ENCODE peak calls at places on chromosomes 2 and 18, in nine cellular contexts. R is HFFc6; Q is lower lobe of right lung; P is fibroblast of lung; V is GM23338; K is cardiac fibroblast; G is fibroblast of the aortic adventitia; B is CD4-positive, alpha-beta T cell; F is psoas muscle. Y is an unnamed sample.

GRCh38 chr2:231605607-231606091 is 13.0 kb downstream of the TEX44 start:
- DNase-seq in V (no peak), P (no peak), K (no peak), G (no peak), B (no peak), R (no peak), F (peak), Q (no peak), Y (no peak)

GRCh38 chr2:196268022-196268421 is 96.6 kb upstream of the STK17B start:
- DNase-seq in V (no peak), P (no peak), G (no peak), R (no peak), F (no peak), B (no peak), K (no peak), Q (no peak), Y (no peak)

GRCh38 chr2:193584522-193584938 is 1389.8 kb upstream of the TMEFF2 start:
- DNase-seq in B (no peak), G (peak), F (no peak), Q (no peak), K (peak), V (peak), P (peak), R (no peak), Y (no peak)

GRCh38 chr2:223101340-223102039 is 49.5 kb downstream of the KCNE4 start:
- DNase-seq in K (peak), G (peak), V (peak), B (no peak), P (peak), R (peak), Q (no peak), F (no peak), Y (peak)

GRCh38 chr2:71646028-71646427 is 192.7 kb downstream of the DYSF start:
- DNase-seq in F (peak), P (peak), K (peak), V (no peak), G (peak), B (no peak), R (peak), Q (no peak), Y (peak)

GRCh38 chr2:14778015-14778414 is 145.5 kb downstream of the LRATD1 start:
- DNase-seq in V (no peak), F (no peak), P (peak), K (no peak), G (no peak), R (no peak), Q (no peak), B (no peak), Y (peak)

GRCh38 chr2:150486539-150487484 is 655 bp downstream of the RND3 start:
- DNase-seq in B (no peak), G (peak), F (no peak), R (peak), K (peak), P (peak), Q (no peak), V (peak), Y (no peak)

GRCh38 chr2:152098033-152098797 is 629 bp downstream of the CACNB4 start:
- DNase-seq in V (peak), G (no peak), Q (peak), K (peak), R (no peak), P (no peak), F (peak), B (no peak), Y (no peak)

GRCh38 chr2:71256421-71256820 is 29.5 kb upstream of the PAIP2B start:
- DNase-seq in F (no peak), G (no peak), R (no peak), B (no peak), V (no peak), Q (no peak), K (no peak), P (no peak), Y (no peak)

GRCh38 chr2:27442282-27442980 is at the start of gene KRTCAP3:
- DNase-seq in G (no peak), R (no peak), V (peak), P (no peak), F (peak), Q (peak), B (peak), K (no peak), Y (no peak)

GRCh38 chr2:10014418-10015190 is 28.7 kb upstream of the KLF11 start:
- DNase-seq in R (no peak), B (no peak), F (no peak), P (no peak), Q (peak), K (no peak), V (no peak), G (no peak), Y (no peak)

GRCh38 chr2:73987109-73987947 is 2.6 kb downstream of the TET3 start:
- DNase-seq in B (no peak), P (peak), V (peak), G (no peak), K (peak), F (peak), R (no peak), Q (peak), Y (no peak)

GRCh38 chr2:129092871-129093385 is 774.3 kb upstream of the HS6ST1 start:
- DNase-seq in K (no peak), R (no peak), Q (no peak), G (no peak), V (no peak), B (no peak), F (no peak), P (no peak), Y (no peak)

GRCh38 chr2:54651291-54651690 is 72.2 kb upstream of the EML6 start:
- DNase-seq in V (no peak), Q (no peak), G (no peak), F (no peak), R (no peak), P (no peak), K (no peak), B (no peak), Y (no peak)

GRCh38 chr2:144383571-144383970 is 136.3 kb downstream of the ZEB2 start:
- DNase-seq in P (no peak), G (no peak), K (no peak), Q (no peak), R (no peak), F (no peak), V (no peak), B (no peak), Y (no peak)

GRCh38 chr2:212892193-212892592 is 259.2 kb downstream of the IKZF2 start:
- DNase-seq in V (peak), P (peak), R (peak), Q (no peak), G (peak), K (peak), F (no peak), B (no peak), Y (peak)

GRCh38 chr2:147636238-147636887 is 208.5 kb upstream of the ACVR2A start:
- DNase-seq in G (peak), Q (no peak), K (peak), B (no peak), V (no peak), R (no peak), F (no peak), P (peak), Y (peak)

GRCh38 chr2:235070063-235070706 is 118.4 kb downstream of the SH3BP4 start:
- DNase-seq in G (peak), B (no peak), P (peak), Q (no peak), V (peak), K (no peak), F (no peak), R (no peak), Y (no peak)

GRCh38 chr2:119126650-119127049 is 31.9 kb downstream of the C1QL2 start:
- DNase-seq in G (no peak), R (no peak), F (no peak), Q (peak), P (no peak), V (peak), K (peak), B (peak), Y (no peak)

GRCh38 chr2:148674063-148675020 is 29.8 kb downstream of the EPC2 start:
- DNase-seq in R (no peak), F (no peak), K (no peak), P (peak), Q (no peak), B (no peak), V (peak), G (no peak), Y (no peak)

GRCh38 chr2:112121682-112122254 is 16.4 kb upstream of the FBLN7 start:
- DNase-seq in V (peak), R (peak), K (peak), B (peak), F (no peak), P (peak), Q (no peak), G (peak), Y (peak)

DNA sequence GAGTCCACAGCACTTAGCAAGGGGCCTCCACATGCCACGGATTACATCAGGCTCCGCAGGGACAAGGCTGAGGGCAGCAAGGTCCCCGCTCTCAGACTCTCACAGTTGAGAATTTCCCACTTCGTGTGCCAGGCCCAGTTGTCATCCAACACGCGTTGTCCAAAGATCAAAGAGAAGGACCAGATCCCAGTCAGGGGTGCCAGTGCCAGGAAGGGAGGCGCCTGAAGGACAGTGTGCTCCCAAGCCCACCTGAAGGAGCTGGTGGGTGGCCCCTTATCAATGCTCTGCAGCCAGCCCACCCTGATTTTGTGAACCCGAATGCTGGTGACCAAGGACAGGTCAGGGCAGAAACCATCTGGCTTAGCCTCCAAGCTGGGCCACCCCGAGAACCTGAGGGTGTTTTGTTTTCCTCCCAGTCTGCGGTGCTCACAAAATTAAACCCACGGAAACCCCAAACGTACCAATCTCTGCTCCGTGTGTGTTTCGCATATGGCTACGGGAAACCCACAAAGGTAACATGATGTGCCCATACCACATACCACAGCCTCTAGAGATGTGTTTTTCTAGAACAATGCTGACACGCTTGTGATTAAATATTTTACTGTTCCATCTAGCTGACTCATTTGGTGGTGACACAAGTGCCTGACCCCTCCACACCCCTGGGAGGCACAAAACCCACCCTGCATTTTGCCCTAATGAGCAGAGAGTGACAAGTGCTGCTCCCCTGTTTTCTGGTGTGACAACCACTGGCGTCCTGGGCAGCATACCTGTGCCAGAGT is 24.5 kb downstream of the CRACDL start:
- DNase-seq in K (peak), Q (no peak), G (no peak), B (no peak), R (no peak), V (no peak), F (no peak), P (peak), Y (no peak)
- TF ChIP-seq CTCF in K (no peak), Q (no peak), G (no peak), B (no peak), R (no peak), V (no peak), F (no peak), P (no peak), Y (no peak)

DNA sequence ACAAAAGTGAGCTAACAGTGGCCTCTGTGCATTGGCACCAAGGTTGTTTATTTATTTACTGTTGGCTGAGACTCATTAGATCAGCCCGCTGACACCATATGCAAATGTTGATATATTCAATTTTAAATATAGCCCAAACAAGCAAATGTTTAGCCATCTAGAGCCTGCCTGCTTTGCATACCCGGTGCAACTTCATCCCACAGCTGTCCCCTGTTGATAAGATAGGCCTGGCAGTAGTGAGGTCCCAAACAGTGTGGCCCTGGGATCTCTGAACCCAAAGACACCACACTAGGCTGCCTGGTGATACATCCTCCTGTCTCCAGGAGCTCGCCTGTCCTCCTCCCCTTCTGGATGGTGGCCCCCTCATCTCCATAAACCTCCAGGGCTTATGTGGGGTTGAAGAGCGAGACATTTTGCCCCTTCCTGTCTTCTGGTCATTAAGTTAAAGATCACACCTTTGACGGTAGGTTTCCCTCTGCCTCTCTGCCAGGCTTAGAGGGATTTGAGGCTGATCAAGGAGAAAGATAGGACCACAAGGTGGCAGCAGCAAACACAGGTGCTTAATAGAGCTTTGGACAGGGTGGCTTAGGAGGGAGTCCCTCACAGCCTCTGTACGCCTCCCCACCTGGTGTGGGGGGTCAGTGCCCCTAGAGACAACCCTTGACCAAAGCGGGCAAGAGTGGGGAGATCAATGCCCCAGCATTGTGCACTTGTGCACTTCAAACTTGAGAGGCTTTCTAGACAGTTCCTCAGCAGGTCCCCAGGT is 23.7 kb upstream of the MYO5B start:
- DNase-seq in V (peak), R (no peak), P (peak), Q (no peak), K (peak), F (no peak), G (peak), B (peak), Y (peak)
- TF ChIP-seq CTCF in V (peak), R (peak), P (peak), Q (peak), K (peak), F (peak), G (peak), B (no peak), Y (peak)

DNA sequence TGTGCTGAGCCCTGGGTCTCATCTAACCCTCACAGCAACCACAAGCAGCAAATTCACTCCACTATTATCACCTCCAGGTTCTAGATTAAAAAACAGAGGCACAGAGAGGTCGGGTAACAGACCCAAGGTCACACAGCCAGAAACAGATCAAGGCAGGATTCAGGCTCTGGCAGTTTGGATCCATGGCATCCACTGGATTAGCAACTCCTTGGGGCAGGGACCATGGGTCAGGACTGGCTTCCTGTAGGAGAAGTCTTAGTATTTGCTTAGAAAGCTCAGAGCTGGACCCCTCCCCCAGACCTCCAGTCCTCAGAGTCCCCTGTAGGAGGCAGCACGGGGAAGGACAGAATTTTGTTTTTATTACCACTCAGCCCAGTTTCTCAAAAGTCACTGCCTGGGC is 34.4 kb downstream of the ZFP36L2 start:
- DNase-seq in P (no peak), K (no peak), F (no peak), B (no peak), Q (no peak), G (no peak), V (peak), R (no peak), Y (no peak)
- TF ChIP-seq CTCF in P (peak), K (peak), F (no peak), B (peak), Q (no peak), G (no peak), V (peak), R (peak), Y (peak)

GRCh38 chr2:191867507-191867847 is 20.6 kb upstream of the CAVIN2 start:
- DNase-seq in P (no peak), G (no peak), K (no peak), Q (no peak), V (no peak), F (no peak), B (no peak), R (no peak), Y (no peak)

GRCh38 chr2:191870744-191871143 is 23.9 kb upstream of the CAVIN2 start:
- DNase-seq in V (peak), P (no peak), R (no peak), Q (no peak), B (no peak), K (no peak), F (no peak), G (no peak), Y (no peak)

GRCh38 chr2:191869781-191870180 is 22.9 kb upstream of the CAVIN2 start:
- DNase-seq in K (no peak), B (no peak), G (peak), F (no peak), V (no peak), R (no peak), Q (no peak), P (no peak), Y (no peak)

GRCh38 chr2:191866675-191867506 is 20.0 kb upstream of the CAVIN2 start:
- DNase-seq in V (no peak), P (peak), K (peak), Q (no peak), F (no peak), G (peak), B (no peak), R (peak), Y (peak)

DNA sequence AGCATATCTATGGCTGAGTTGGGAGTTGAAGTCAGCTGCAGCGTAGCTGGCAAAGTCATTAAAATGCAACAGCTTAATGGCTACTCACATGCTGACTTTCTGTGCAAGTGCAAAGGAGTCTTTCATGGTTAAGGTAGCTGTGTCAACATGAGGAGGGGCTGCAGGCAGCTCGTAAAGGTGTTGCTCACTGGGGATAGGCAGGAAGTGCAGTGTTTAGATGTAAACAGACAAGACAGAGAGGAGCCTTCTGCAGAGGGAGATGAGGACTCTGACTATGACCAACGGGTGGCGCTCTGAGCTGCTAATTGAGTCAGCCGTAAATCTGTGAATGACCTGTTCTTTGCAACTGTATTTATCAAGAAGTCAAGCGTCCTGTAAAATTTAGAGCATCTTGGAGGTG is 22.3 kb upstream of the CAVIN2 start:
- DNase-seq in R (peak), P (peak), V (peak), K (peak), B (no peak), F (no peak), Q (no peak), G (no peak), Y (no peak)
- TF ChIP-seq CTCF in R (peak), P (peak), V (peak), K (peak), B (no peak), F (no peak), Q (peak), G (peak), Y (peak)

DNA sequence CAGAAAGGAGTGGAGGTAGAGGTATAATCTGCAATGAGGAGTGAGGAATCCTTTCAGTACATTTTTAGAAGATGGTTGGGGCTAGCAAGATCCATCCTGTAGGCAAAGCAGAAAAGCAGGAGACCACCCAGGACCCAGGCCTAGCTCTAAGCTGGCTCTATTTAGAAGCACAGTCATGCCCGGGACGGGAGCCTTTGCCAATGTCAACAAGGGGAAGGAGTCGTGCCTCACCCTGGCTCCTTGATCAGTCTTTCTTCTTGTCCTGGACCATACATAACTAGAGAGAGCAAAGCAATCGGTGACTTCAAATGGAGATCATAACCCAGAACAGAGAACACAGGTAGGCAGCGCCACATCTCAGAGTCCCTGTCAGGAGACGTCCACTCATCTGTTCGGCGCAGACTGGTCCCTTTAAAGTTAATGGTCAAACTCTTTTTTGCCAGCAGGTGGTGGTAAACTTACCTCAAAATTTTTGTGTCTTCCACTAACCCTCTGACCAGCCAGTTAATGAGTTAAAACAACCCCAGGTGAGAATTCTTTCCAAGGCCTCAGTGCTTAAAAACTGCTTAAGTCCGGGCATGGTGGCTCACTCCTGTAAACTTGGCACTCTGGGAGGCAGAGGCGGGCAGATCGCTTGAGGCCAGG is 8.0 kb downstream of the MC5R start:
- DNase-seq in R (no peak), Q (no peak), F (no peak), B (no peak), K (no peak), V (peak), G (no peak), P (no peak), Y (no peak)
- TF ChIP-seq CTCF in R (peak), Q (no peak), F (no peak), B (no peak), K (no peak), V (peak), G (no peak), P (no peak), Y (no peak)

GRCh38 chr18:30376515-30376914 is 666.0 kb downstream of the DSC3 start:
- DNase-seq in Q (no peak), G (no peak), F (no peak), K (no peak), R (no peak), P (no peak), B (no peak), V (peak), Y (no peak)
- TF ChIP-seq CTCF in Q (no peak), G (no peak), F (no peak), K (no peak), R (no peak), P (no peak), B (no peak), V (peak), Y (no peak)

GRCh38 chr2:184067502-184067901 is 530.8 kb upstream of the ZNF804A start:
- DNase-seq in B (no peak), F (no peak), R (no peak), Q (no peak), K (no peak), G (no peak), P (no peak), V (peak), Y (no peak)
- TF ChIP-seq CTCF in B (no peak), F (no peak), R (no peak), Q (no peak), K (no peak), G (no peak), P (no peak), V (peak), Y (no peak)

GRCh38 chr2:95323347-95324155 is 26.4 kb downstream of the KCNIP3 start:
- DNase-seq in R (no peak), F (no peak), G (no peak), B (no peak), Q (no peak), P (peak), K (peak), V (peak), Y (peak)
- TF ChIP-seq CTCF in R (peak), F (peak), G (peak), B (no peak), Q (peak), P (peak), K (peak), V (peak), Y (peak)

Y was measured in AG10803.